ENCODE peak calls at places on chromosomes 4 and X, in four cellular contexts. X, J, G and O are unnamed samples.

GRCh38 chrX:123807825-123808416 is 51.9 kb upstream of the XIAP start:
- DNase-seq in X (no peak), J (no peak), G (no peak), O (no peak)

GRCh38 chr4:40292313-40292759 is 42.8 kb upstream of the CHRNA9 start:
- DNase-seq in G (no peak), X (no peak), J (no peak), O (no peak)

GRCh38 chrX:78643874-78644273 is 15.3 kb downstream of the RTL3 start:
- DNase-seq in G (no peak), J (no peak), X (peak), O (no peak)

GRCh38 chrX:123424546-123424945 is 240.5 kb downstream of the GRIA3 start:
- DNase-seq in J (no peak), X (no peak), G (no peak), O (no peak)

GRCh38 chrX:103446665-103447302 is 70.4 kb downstream of the BEX3 start:
- DNase-seq in G (no peak), J (no peak), X (no peak), O (no peak)

GRCh38 chr4:105246712-105247111 is 100.0 kb downstream of the TET2 start:
- DNase-seq in J (no peak), G (no peak), X (no peak), O (no peak)

GRCh38 chr4:83174844-83175414 is 60.4 kb upstream of the PLAC8 start:
- DNase-seq in X (no peak), G (no peak), J (no peak), O (no peak)

GRCh38 chrX:16312761-16313623 is 145.7 kb downstream of the MAGEB17 start:
- DNase-seq in G (no peak), X (no peak), J (no peak), O (no peak)

GRCh38 chr4:23891064-23891421 is 1.2 kb upstream of the PPARGC1A start:
- DNase-seq in G (no peak), J (no peak), X (no peak), O (no peak)

GRCh38 chr4:147596976-147597375 is 20.2 kb upstream of the TMEM184C start:
- DNase-seq in X (no peak), J (no peak), G (no peak), O (no peak)

GRCh38 chr4:124873361-124874171 is 161.0 kb upstream of the ANKRD50 start:
- DNase-seq in X (no peak), G (no peak), J (no peak), O (no peak)

GRCh38 chr4:11505225-11505971 is 76.7 kb upstream of the HS3ST1 start:
- DNase-seq in G (no peak), X (no peak), J (no peak), O (no peak)

GRCh38 chrX:10819973-10820372 is 199.6 kb upstream of the MID1 start:
- DNase-seq in X (no peak), G (no peak), J (no peak), O (no peak)

GRCh38 chrX:318068-318738 is 393 bp downstream of the GTPBP6 start:
- DNase-seq in J (peak), G (peak), X (peak), O (no peak)

GRCh38 chrX:120514236-120514635 is 45.1 kb upstream of the LAMP2 start:
- DNase-seq in X (no peak), G (no peak), J (no peak), O (no peak)

GRCh38 chr4:112266823-112267222 is 18.9 kb downstream of the TIFA start:
- DNase-seq in X (no peak), G (no peak), J (no peak), O (no peak)

GRCh38 chr4:79831701-79832514 is 241.1 kb downstream of the ANTXR2 start:
- DNase-seq in J (no peak), X (no peak), G (no peak), O (no peak)

GRCh38 chrX:143633530-143634372 is 2.1 kb downstream of the SLITRK4 start:
- DNase-seq in J (no peak), X (no peak), G (no peak), O (no peak)

GRCh38 chr4:3346146-3346545 is 53.3 kb downstream of the RGS12 start:
- DNase-seq in J (peak), G (no peak), X (peak), O (no peak)

GRCh38 chr4:113768952-113769351 is 7.4 kb upstream of the CAMK2D start:
- DNase-seq in J (no peak), X (no peak), G (no peak), O (no peak)

GRCh38 chr4:35463251-35463952 is 780.9 kb downstream of the ARAP2 start:
- DNase-seq in X (no peak), G (no peak), J (no peak), O (no peak)

GRCh38 chr4:110615366-110616161 is 7.3 kb downstream of the PITX2 start:
- DNase-seq in X (no peak), G (no peak), J (no peak), O (no peak)

GRCh38 chr4:144597171-144597570 is 48.8 kb upstream of the HHIP start:
- DNase-seq in X (no peak), J (no peak), G (no peak), O (no peak)

GRCh38 chrX:80812176-80812575 is 2.5 kb upstream of the BRWD3 start:
- DNase-seq in J (no peak), G (no peak), X (peak), O (no peak)

GRCh38 chr4:33060873-33061542 is 2340.8 kb downstream of the PCDH7 start:
- DNase-seq in J (no peak), G (peak), X (no peak), O (peak)

GRCh38 chrX:112734250-112734649 is 54.5 kb upstream of the LHFPL1 start:
- DNase-seq in G (no peak), J (no peak), X (peak), O (no peak)

GRCh38 chr4:122701061-122701460 is 31.4 kb upstream of the BBS12 start:
- DNase-seq in G (no peak), J (no peak), X (no peak), O (no peak)

GRCh38 chrX:54357414-54358377 is at the start of gene WNK3:
- DNase-seq in G (peak), J (peak), X (peak), O (peak)

GRCh38 chrX:25721564-25721963 is 416.6 kb upstream of the MAGEB18 start:
- DNase-seq in J (no peak), G (no peak), X (no peak), O (no peak)

GRCh38 chrX:13220916-13221315 is 98.9 kb downstream of the ATXN3L start:
- DNase-seq in G (no peak), X (no peak), J (no peak), O (no peak)

GRCh38 chr4:47930971-47931804 is 16.8 kb upstream of the NFXL1 start:
- DNase-seq in G (no peak), X (no peak), J (no peak), O (no peak)

GRCh38 chr4:110869114-110869513 is 246.2 kb upstream of the PITX2 start:
- DNase-seq in G (no peak), J (no peak), X (no peak), O (no peak)

GRCh38 chrX:35104626-35105025 is 162.0 kb downstream of the FAM47B start:
- DNase-seq in J (no peak), X (no peak), G (no peak), O (no peak)

GRCh38 chr4:20520901-20521300 is 179.4 kb upstream of the PACRGL start:
- DNase-seq in G (no peak), X (no peak), J (no peak), O (no peak)

GRCh38 chr4:73917081-73917501 is 47.9 kb downstream of the CXCL1 start:
- DNase-seq in G (no peak), X (no peak), J (no peak), O (no peak)

GRCh38 chr4:53929955-53930798 is 134.2 kb downstream of the CHIC2 start:
- DNase-seq in X (peak), J (peak), G (peak), O (peak)

GRCh38 chr4:155220025-155220424 is 11.6 kb downstream of the NPY2R start:
- DNase-seq in X (no peak), G (no peak), J (no peak), O (no peak)

GRCh38 chrX:35166023-35166422 is 223.4 kb downstream of the FAM47B start:
- DNase-seq in X (no peak), G (no peak), J (no peak), O (no peak)

GRCh38 chr4:141636077-141636770 is at the start of gene IL15:
- DNase-seq in X (peak), J (peak), G (peak), O (no peak)

GRCh38 chr4:138897818-138898226 is 117.8 kb upstream of the NOCT start:
- DNase-seq in J (no peak), G (no peak), X (no peak), O (no peak)